ENCODE peak calls at places on chromosomes 13 and 19, in seven cellular contexts. A is astrocyte of the spinal cord, O is stomach, Z is testis, E is breast epithelium, K is mucosa of descending colon, Y is upper lobe of left lung. G is an unnamed sample.

GRCh38 chr13:45296259-45296658 is 44.7 kb downstream of the TPT1 start:
- DNase-seq in Y (no peak), E (no peak), Z (no peak), O (no peak), K (no peak), A (no peak), G (no peak)

GRCh38 chr13:23828086-23828485 is 61.1 kb downstream of the MIPEP start:
- DNase-seq in Y (no peak), A (no peak), E (no peak), O (no peak), K (no peak), Z (no peak), G (no peak)

GRCh38 chr13:80591978-80592377 is 251.1 kb upstream of the SPRY2 start:
- DNase-seq in Y (no peak), K (no peak), E (no peak), O (no peak), A (no peak), Z (no peak), G (no peak)

GRCh38 chr13:44354322-44354721 is 19.3 kb upstream of the SERP2 start:
- DNase-seq in E (no peak), Y (no peak), K (no peak), O (no peak), A (no peak), Z (no peak), G (no peak)

GRCh38 chr13:83350569-83350968 is 531.7 kb downstream of the SLITRK1 start:
- DNase-seq in K (no peak), O (no peak), E (no peak), A (peak; percentile 43), Y (no peak), Z (no peak), G (no peak)

GRCh38 chr19:49881672-49882394 is 4.3 kb downstream of the TBC1D17 start:
- DNase-seq in A (no peak), E (no peak), Z (peak; percentile 88), O (no peak), Y (no peak), K (no peak), G (no peak)

GRCh38 chr13:44575741-44576395 is at the start of gene TSC22D1:
- DNase-seq in E (no peak), O (peak; percentile 51), Z (peak; percentile 65), A (peak; percentile 53), Y (peak; percentile 38), K (peak; percentile 68), G (peak; percentile 62)

GRCh38 chr13:99993660-99994455 is 12.3 kb downstream of the ZIC2 start:
- DNase-seq in O (no peak), E (no peak), A (peak; percentile 54), Z (no peak), Y (no peak), K (no peak), G (no peak)

GRCh38 chr13:34458756-34459462 is 483.2 kb upstream of the NBEA start:
- DNase-seq in O (no peak), Z (peak; percentile 44), Y (no peak), K (peak; percentile 12), E (no peak), A (no peak), G (no peak)

GRCh38 chr19:12156254-12157058 is at the start of gene ZNF625:
- DNase-seq in O (peak; percentile 83), Y (peak; percentile 96), Z (peak; percentile 95), E (peak; percentile 92), A (peak; percentile 84), K (peak; percentile 85), G (peak; percentile 90)

GRCh38 chr19:11902228-11902627 is 14.6 kb downstream of the ZNF69 start:
- DNase-seq in O (no peak), E (no peak), K (no peak), Z (no peak), A (no peak), Y (no peak), G (no peak)

GRCh38 chr13:39407138-39407537 is 195.9 kb downstream of the LHFPL6 start:
- DNase-seq in Z (no peak), E (no peak), O (no peak), Y (no peak), A (no peak), K (no peak), G (no peak)

GRCh38 chr19:16596399-16596798 is 24.2 kb upstream of the SLC35E1 start:
- DNase-seq in O (no peak), Y (no peak), Z (no peak), A (no peak), E (no peak), K (no peak), G (no peak)

GRCh38 chr13:72774019-72774418 is 7.7 kb downstream of the DIS3 start:
- DNase-seq in Y (no peak), A (no peak), K (no peak), E (no peak), Z (no peak), O (no peak), G (no peak)

GRCh38 chr19:49335071-49335783 is at the start of gene CD37:
- DNase-seq in A (no peak), O (peak; percentile 33), Y (peak; percentile 55), Z (no peak), E (peak; percentile 49), K (peak; percentile 48), G (peak; percentile 67)

GRCh38 chr13:25756916-25757315 is 294.9 kb downstream of the SHISA2 start:
- DNase-seq in A (no peak), O (no peak), E (no peak), Z (no peak), Y (no peak), K (no peak), G (no peak)

GRCh38 chr13:50527612-50528509 is 315.6 kb downstream of the DLEU7 start:
- DNase-seq in K (no peak), A (no peak), E (no peak), Y (peak; percentile 36), O (no peak), Z (no peak), G (no peak)

GRCh38 chr13:72689181-72689696 is 38.2 kb downstream of the MZT1 start:
- DNase-seq in O (no peak), K (no peak), Z (no peak), Y (no peak), A (no peak), E (no peak), G (no peak)

GRCh38 chr13:75226755-75227435 is 255.1 kb downstream of the TBC1D4 start:
- DNase-seq in E (no peak), K (no peak), Y (peak; percentile 44), Z (no peak), A (peak; percentile 94), O (no peak), G (no peak)

DNA sequence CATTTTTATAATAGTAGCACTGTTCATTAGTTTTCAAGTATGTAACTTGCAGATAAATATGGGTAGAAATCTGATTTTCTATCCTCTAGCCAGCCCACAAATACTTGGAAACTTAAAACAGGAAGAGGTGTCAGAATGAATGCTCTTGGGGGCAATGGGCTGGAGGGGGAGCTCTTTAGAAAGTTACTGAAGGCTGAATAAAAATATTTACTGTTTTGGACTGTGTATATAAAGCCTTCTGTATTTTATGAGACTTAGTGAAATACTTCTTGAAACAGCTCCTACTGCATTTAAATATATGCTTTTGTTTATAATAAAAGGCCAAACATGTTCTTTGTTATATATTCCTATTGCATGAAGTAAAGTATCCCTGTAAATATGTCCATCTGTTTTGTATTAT is 138.8 kb downstream of the RGCC start:
- DNase-seq in Y (no peak), E (no peak), O (no peak), Z (no peak), K (no peak), A (no peak), G (no peak)
- TF ChIP-seq CTCF in Y (no peak), E (no peak), O (no peak), Z (no peak), K (no peak), A (peak; percentile 19), G (no peak)

DNA sequence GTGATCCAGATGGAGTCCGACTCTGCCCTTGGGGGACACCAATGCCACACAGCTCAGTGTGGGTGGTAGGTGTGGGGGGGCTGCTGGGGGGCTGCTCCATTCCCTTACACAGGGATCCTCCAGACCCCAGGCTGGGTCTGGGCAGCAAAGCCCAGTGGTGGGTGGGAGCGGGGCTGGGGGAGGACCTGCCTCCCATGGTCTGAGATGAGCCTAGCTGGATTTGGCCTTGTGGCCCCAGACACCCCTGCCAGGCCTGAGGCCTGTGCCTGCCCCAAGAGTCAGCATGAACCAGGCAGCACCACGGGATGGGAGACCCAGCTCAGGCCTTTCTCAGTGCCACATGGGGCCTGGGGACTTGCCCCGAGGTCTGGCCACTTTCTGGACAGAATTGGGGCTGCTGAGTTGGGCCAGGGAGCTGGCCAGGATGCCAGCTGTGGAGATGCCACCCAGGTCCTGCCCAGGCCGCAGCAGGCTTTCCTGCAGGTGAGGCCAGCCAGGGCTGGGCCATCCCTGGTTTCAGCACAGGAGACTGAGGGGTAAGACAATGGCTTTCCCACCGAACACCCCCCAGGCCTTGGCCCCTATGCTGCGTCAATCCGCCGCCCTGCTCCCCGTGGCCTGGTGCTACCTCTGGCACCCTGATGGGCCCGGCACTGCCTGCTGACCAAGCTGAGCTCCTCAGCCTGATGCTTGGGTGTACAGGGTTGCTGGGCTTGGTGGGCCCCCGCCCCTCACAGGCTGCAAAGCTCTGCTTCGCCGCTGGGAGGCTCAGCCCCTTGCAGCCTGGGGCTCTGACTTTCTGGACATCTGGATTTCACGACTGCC is 24.2 kb downstream of the CEBPG start:
- DNase-seq in E (peak; percentile 39), A (no peak), Z (no peak), Y (no peak), O (no peak), K (no peak), G (peak; percentile 34)
- TF ChIP-seq CTCF in E (no peak), A (peak; percentile 61), Z (no peak), Y (no peak), O (no peak), K (no peak), G (no peak)

DNA sequence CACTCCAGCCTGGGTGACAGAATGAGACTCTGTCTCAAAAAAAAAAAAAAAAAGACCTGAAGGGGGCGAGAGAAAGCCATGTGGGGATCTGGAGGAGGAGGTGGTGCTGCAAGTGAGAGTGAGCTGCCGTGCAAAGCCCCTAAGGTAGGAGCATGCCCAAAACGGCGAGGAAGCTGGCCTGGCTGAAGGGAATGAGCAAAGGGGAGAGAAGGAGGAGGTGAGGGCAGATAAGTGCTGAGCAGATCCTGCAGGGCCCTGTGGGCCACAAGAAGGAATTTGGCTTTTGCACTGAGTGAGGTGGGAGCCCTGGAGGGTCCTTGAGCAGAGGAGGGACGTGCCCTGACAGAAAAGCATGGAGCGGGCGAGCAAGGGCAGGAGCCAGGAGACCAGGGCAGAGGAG is 19.4 kb upstream of the ADGRE5 start:
- DNase-seq in K (no peak), Z (no peak), A (no peak), E (no peak), Y (no peak), O (no peak), G (no peak)
- TF ChIP-seq CTCF in K (no peak), Z (no peak), A (peak; percentile 7), E (no peak), Y (no peak), O (no peak), G (peak; percentile 19)

GRCh38 chr19:18685597-18686164 is 2.2 kb downstream of the CRTC1 start:
- DNase-seq in Y (no peak), O (no peak), E (no peak), K (no peak), A (no peak), Z (no peak), G (no peak)

GRCh38 chr19:18684642-18684993 is 1.1 kb downstream of the CRTC1 start:
- DNase-seq in O (no peak), K (no peak), E (no peak), Y (no peak), Z (no peak), A (no peak), G (no peak)

GRCh38 chr19:18683955-18684641 is 618 bp downstream of the CRTC1 start:
- DNase-seq in K (no peak), O (no peak), A (no peak), Z (no peak), Y (no peak), E (no peak), G (no peak)

GRCh38 chr19:18682807-18683108 is 722 bp upstream of the CRTC1 start:
- DNase-seq in Y (no peak), E (no peak), O (no peak), K (no peak), A (no peak), Z (no peak), G (no peak)

GRCh38 chr19:18683109-18683954 is at the start of gene CRTC1:
- DNase-seq in Y (peak; percentile 79), E (peak; percentile 90), A (peak; percentile 85), Z (peak; percentile 82), O (peak; percentile 90), K (peak; percentile 89), G (peak; percentile 90)
- TF ChIP-seq CTCF in Y (no peak), E (no peak), A (no peak), Z (no peak), O (no peak), K (no peak), G (no peak)

G was measured in lower lobe of right lung.